ENCODE peak calls at places on chromosomes 1 and 21, in ten cellular contexts. N, X, Z, H, F, D, W, V, C and A are unnamed samples.

GRCh38 chr21:39022035-39022900 is 161.0 kb downstream of the PSMG1 start:
- DNase-seq in N (no peak), X (no peak), Z (no peak), H (no peak), F (no peak), D (no peak), W (no peak), V (no peak), C (peak), A (no peak)

GRCh38 chr1:205465392-205465791 is 9.5 kb upstream of the BLACAT1 start:
- DNase-seq in N (no peak), X (no peak), Z (no peak), H (no peak), F (no peak), D (no peak), W (no peak), V (no peak), C (no peak), A (no peak)

GRCh38 chr1:112636597-112637256 is 17.1 kb downstream of the CAPZA1 start:
- DNase-seq in N (no peak), X (no peak), Z (no peak), H (peak), F (no peak), D (no peak), W (no peak), V (no peak), C (no peak), A (no peak)

GRCh38 chr1:38046884-38047602 is 450 bp upstream of the POU3F1 start:
- DNase-seq in N (peak), X (no peak), Z (peak), H (peak), F (peak), D (peak), W (peak), V (peak), C (peak), A (peak)

GRCh38 chr1:36769886-36770830 is 264.2 kb downstream of the GRIK3 start:
- DNase-seq in N (no peak), X (no peak), Z (no peak), H (no peak), F (no peak), D (no peak), W (no peak), V (no peak), C (no peak), A (peak)

GRCh38 chr1:44031051-44031899 is at the start of gene SLC6A9:
- DNase-seq in N (peak), X (peak), Z (peak), H (peak), F (no peak), D (peak), W (peak), V (peak), C (no peak), A (peak)

GRCh38 chr1:214429951-214430742 is 121.3 kb downstream of the PTPN14 start:
- DNase-seq in N (no peak), X (no peak), Z (no peak), H (peak), F (no peak), D (no peak), W (no peak), V (peak), C (no peak), A (no peak)

GRCh38 chr1:41366428-41367101 is 5.3 kb downstream of the FOXO6 start:
- DNase-seq in N (no peak), X (no peak), Z (peak), H (no peak), F (peak), D (peak), W (no peak), V (peak), C (peak), A (no peak)

GRCh38 chr1:10833630-10834557 is 37.4 kb upstream of the CASZ1 start:
- DNase-seq in N (no peak), X (no peak), Z (no peak), H (no peak), F (no peak), D (no peak), W (no peak), V (peak), C (no peak), A (no peak)

GRCh38 chr1:25707280-25708016 is 90.9 kb downstream of the MAN1C1 start:
- DNase-seq in N (no peak), X (no peak), Z (no peak), H (no peak), F (no peak), D (peak), W (no peak), V (peak), C (no peak), A (peak)

GRCh38 chr1:214623430-214623829 is 20.4 kb downstream of the CENPF start:
- DNase-seq in N (no peak), X (no peak), Z (no peak), H (peak), F (no peak), D (no peak), W (no peak), V (peak), C (no peak), A (no peak)

GRCh38 chr1:220113136-220113695 is 19.3 kb downstream of the IARS2 start:
- DNase-seq in N (no peak), X (no peak), Z (no peak), H (peak), F (no peak), D (no peak), W (no peak), V (peak), C (peak), A (no peak)

GRCh38 chr1:208757846-208758245 is 513.7 kb upstream of the PLXNA2 start:
- DNase-seq in N (no peak), X (no peak), Z (no peak), H (no peak), F (no peak), D (no peak), W (no peak), V (peak), C (no peak), A (no peak)

GRCh38 chr1:218676991-218677390 is 331.9 kb downstream of the TGFB2 start:
- DNase-seq in N (no peak), X (no peak), Z (no peak), H (no peak), F (no peak), D (no peak), W (no peak), V (peak), C (no peak), A (no peak)

GRCh38 chr1:230823421-230823820 is 44.9 kb downstream of the C1orf198 start:
- DNase-seq in N (no peak), X (no peak), Z (no peak), H (no peak), F (no peak), D (no peak), W (peak), V (no peak), C (no peak), A (peak)

GRCh38 chr1:17488977-17489739 is 49.7 kb upstream of the RCC2 start:
- DNase-seq in N (no peak), X (peak), Z (no peak), H (peak), F (no peak), D (no peak), W (no peak), V (no peak), C (no peak), A (no peak)

GRCh38 chr1:44884746-44885145 is 41.7 kb upstream of the PTCH2 start:
- DNase-seq in N (peak), X (no peak), Z (no peak), H (peak), F (no peak), D (no peak), W (peak), V (no peak), C (peak), A (no peak)